ENCODE peak calls at places on chromosomes 11 and 22, in seven cellular contexts. S is GM23248, N is neural progenitor cell, P is SK-N-SH, R is GM23338, Z is MM.1S, V is PC-9. C is an unnamed sample.

GRCh38 chr22:50343541-50343935 is 411 bp downstream of the PPP6R2 start:
- DNase-seq in P (no peak), Z (no peak), V (no peak), N (no peak), S (no peak), R (no peak), C (no peak)

GRCh38 chr11:17421781-17422180 is 33.3 kb upstream of the KCNJ11 start:
- DNase-seq in N (no peak), V (no peak), P (no peak), R (no peak), Z (no peak), S (no peak), C (no peak)

GRCh38 chr11:3047637-3048036 is 9.6 kb downstream of the CARS1 start:
- DNase-seq in S (no peak), R (no peak), P (no peak), V (no peak), N (no peak), Z (no peak), C (no peak)

GRCh38 chr22:25751174-25751581 is 9.2 kb downstream of the MYO18B start:
- DNase-seq in N (no peak), Z (no peak), V (no peak), P (no peak), R (no peak), S (no peak), C (no peak)

GRCh38 chr11:131370090-131370751 is at the start of gene NTM:
- DNase-seq in S (peak; percentile 17), P (peak; percentile 57), R (peak; percentile 34), N (peak; percentile 52), Z (peak; percentile 25), V (no peak), C (no peak)

GRCh38 chr11:47216141-47216798 is 1.5 kb downstream of the DDB2 start:
- DNase-seq in N (peak; percentile 32), P (peak; percentile 72), S (peak; percentile 96), V (peak; percentile 75), Z (peak; percentile 8), R (no peak), C (peak; percentile 90)

GRCh38 chr22:50261615-50262459 is at the start of gene MAPK12:
- DNase-seq in S (peak; percentile 59), N (peak; percentile 87), R (peak; percentile 79), Z (peak; percentile 63), P (peak; percentile 88), V (peak; percentile 53), C (peak; percentile 28)

GRCh38 chr11:119599864-119600593 is 129.0 kb downstream of the NECTIN1 start:
- DNase-seq in V (no peak), S (no peak), P (no peak), N (no peak), Z (no peak), R (no peak), C (peak; percentile 67)

GRCh38 chr11:85394288-85394687 is 232.9 kb downstream of the DLG2 start:
- DNase-seq in P (no peak), N (no peak), R (no peak), V (no peak), Z (no peak), S (no peak), C (no peak)

GRCh38 chr22:42662114-42663021 is 13.2 kb upstream of the CYB5R3 start:
- DNase-seq in P (peak; percentile 88), Z (peak; percentile 53), N (peak; percentile 91), R (peak; percentile 91), S (peak; percentile 86), V (peak; percentile 71), C (peak; percentile 76)

GRCh38 chr11:15829312-15829711 is 527.0 kb downstream of the SOX6 start:
- DNase-seq in N (no peak), P (no peak), V (no peak), Z (no peak), R (no peak), S (no peak), C (no peak)

GRCh38 chr11:119671048-119671447 is 58.0 kb downstream of the NECTIN1 start:
- DNase-seq in Z (no peak), R (no peak), V (no peak), S (no peak), N (no peak), P (peak; percentile 87), C (no peak)

GRCh38 chr11:118275184-118275583 is 11.1 kb upstream of the MPZL2 start:
- DNase-seq in R (no peak), V (peak; percentile 31), S (no peak), N (no peak), P (no peak), Z (no peak), C (peak; percentile 94)

GRCh38 chr11:43545610-43546009 is 134.9 kb upstream of the HSD17B12 start:
- DNase-seq in Z (no peak), S (no peak), V (no peak), R (no peak), P (no peak), N (no peak), C (no peak)

GRCh38 chr11:10304495-10305261 is at the start of gene ADM:
- DNase-seq in S (peak; percentile 96), R (peak; percentile 93), N (peak; percentile 86), Z (peak; percentile 93), V (peak; percentile 85), P (peak; percentile 94), C (peak; percentile 94)

GRCh38 chr22:30087611-30088010 is 7.3 kb downstream of the HORMAD2 start:
- DNase-seq in P (no peak), Z (no peak), V (no peak), R (no peak), N (no peak), S (no peak), C (no peak)

GRCh38 chr11:68989936-68990606 is 9.3 kb upstream of the MRGPRD start:
- DNase-seq in V (no peak), R (no peak), S (no peak), Z (no peak), N (no peak), P (no peak), C (no peak)

GRCh38 chr11:11416917-11417316 is 63.9 kb upstream of the CSNK2A3 start:
- DNase-seq in Z (no peak), R (no peak), V (no peak), P (no peak), S (peak; percentile 89), N (no peak), C (peak; percentile 77)

GRCh38 chr11:114375052-114375451 is 25.3 kb downstream of the C11orf71 start:
- DNase-seq in Z (no peak), R (no peak), S (no peak), P (no peak), V (no peak), N (no peak), C (no peak)

GRCh38 chr11:33691051-33691864 is 9.4 kb downstream of the C11orf91 start:
- DNase-seq in S (peak; percentile 40), N (no peak), R (no peak), P (no peak), Z (no peak), V (peak; percentile 51), C (peak; percentile 78)

GRCh38 chr11:123057604-123058305 is 4.2 kb downstream of the HSPA8 start:
- DNase-seq in N (no peak), P (no peak), S (no peak), R (no peak), V (no peak), Z (no peak), C (no peak)
- H3F3A ChIP-seq in N (peaks cover 83% of the 10 kb centered on the region), P (peaks cover 88% of the 10 kb centered on the region), S (peaks cover 85% of the 10 kb centered on the region), R (peaks cover 77% of the 10 kb centered on the region), V (peaks cover 84% of the 10 kb centered on the region), Z (peaks cover 91% of the 10 kb centered on the region), C (peaks cover 86% of the 10 kb centered on the region)

GRCh38 chr22:17436981-17437410 is 67.7 kb downstream of the CECR2 start:
- DNase-seq in V (no peak), N (peak; percentile 93), Z (no peak), P (no peak), S (no peak), R (peak; percentile 69), C (no peak)
- H3K27ac ChIP-seq in V (no peak overlapping the region), N (peak overlapping the region; percentile 83), Z (peak overlapping the region; percentile 38), P (no peak overlapping the region), S (no peak overlapping the region), R (peak overlapping the region; percentile 92), C (no peak overlapping the region)

DNA sequence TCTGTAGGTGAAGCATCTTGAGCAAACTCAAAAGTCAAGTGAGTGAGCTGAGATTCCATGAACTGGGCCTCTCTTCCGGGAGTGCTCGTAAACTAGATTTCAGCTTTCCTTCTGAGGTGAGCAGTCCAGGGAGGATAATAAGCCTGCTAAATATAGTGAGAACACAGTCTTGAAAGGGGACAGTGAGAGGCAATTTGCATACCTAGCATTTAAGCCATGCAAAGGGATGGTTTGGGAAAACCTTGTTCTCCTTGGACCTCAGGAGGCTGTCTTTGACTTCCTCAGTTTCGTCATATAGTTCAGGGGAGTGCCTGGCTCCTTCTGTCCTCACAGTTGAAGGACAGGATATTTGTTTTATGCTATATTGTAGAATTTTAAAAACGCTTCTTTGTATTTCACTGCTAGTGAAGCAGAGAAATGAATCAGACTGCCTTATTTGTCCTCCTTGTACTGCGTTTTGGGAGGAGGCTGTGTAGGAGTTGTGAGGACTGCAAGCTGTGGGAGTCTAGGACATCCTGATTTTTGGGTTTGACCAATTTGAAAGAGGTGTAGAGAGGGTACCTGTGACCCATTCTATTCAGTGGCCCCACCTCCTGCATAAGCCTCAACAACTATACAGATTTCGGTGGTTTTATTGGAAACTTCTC is 11.0 kb upstream of the SORL1-AS1 start:
- DNase-seq in S (no peak), Z (no peak), N (no peak), V (no peak), P (no peak), R (no peak), C (peak; percentile 42)
- H3F3A ChIP-seq in S (peaks cover 40% of the 10 kb centered on the region), Z (no peaks in the 10 kb centered on the region), N (no peaks in the 10 kb centered on the region), V (peaks cover 67% of the 10 kb centered on the region), P (peaks cover 19% of the 10 kb centered on the region), R (peaks cover 5% of the 10 kb centered on the region), C (peaks cover 18% of the 10 kb centered on the region)

GRCh38 chr22:19854778-19855503 is at the start of the genes GNB1L and RTL10:
- DNase-seq in R (peak; percentile 98), V (peak; percentile 92), Z (peak; percentile 98), N (peak; percentile 100), P (peak; percentile 98), S (peak; percentile 100), C (peak; percentile 95)
- H3K27ac ChIP-seq in R (peak within 1 kb of the TSS; percentile 32), V (peak within 1 kb of the TSS; percentile 18), Z (peak within 1 kb of the TSS; percentile 65), N (peak within 1 kb of the TSS; percentile 50), P (peak within 1 kb of the TSS; percentile 91), S (peak within 1 kb of the TSS; percentile 91), C (peak within 1 kb of the TSS; percentile 71)

C was measured in PC-3.